ENCODE peak calls at places on chromosomes 6 and 20, in eight cellular contexts. B is mucosa of descending colon; C is neural crest cell; G is stimulated activated CD8-positive, alpha-beta memory T cell treated with anti-CD3 and anti-CD28 coated beads, Interleukin-15, amount 100 ng/mL, for 24 hours; Q is stimulated activated CD4-positive, alpha-beta T cell treated with anti-CD3 and anti-CD28 coated beads, TNF-alpha, amount 100 ng/mL, for 1 hour; J is left colon; D is activated gamma-delta T cell treated with anti-CD3 and anti-CD28 coated beads, Interleukin-2, amount 50 U/mL, for 16 hours; V is HT1080. K is an unnamed sample.

GRCh38 chr6:151067684-151068596 is 171.8 kb upstream of the AKAP12 start:
- DNase-seq in B (no peak), C (no peak), G (no peak), Q (no peak), J (peak), D (no peak), V (peak), K (no peak)

GRCh38 chr6:159602370-159603185 is 90.5 kb downstream of the SOD2 start:
- DNase-seq in B (no peak), C (no peak), G (no peak), Q (no peak), J (no peak), D (no peak), V (no peak), K (no peak)

GRCh38 chr6:157274116-157274470 is 49.2 kb downstream of the TMEM242 start:
- DNase-seq in B (no peak), C (no peak), G (no peak), Q (no peak), J (no peak), D (no peak), V (peak), K (no peak)

GRCh38 chr6:17032595-17033591 is 69.0 kb upstream of the STMND1 start:
- DNase-seq in B (no peak), C (no peak), G (no peak), Q (no peak), J (peak), D (no peak), V (peak), K (no peak)

GRCh38 chr6:168870982-168871381 is 382.7 kb downstream of the THBS2 start:
- DNase-seq in B (no peak), C (no peak), G (no peak), Q (no peak), J (no peak), D (no peak), V (no peak), K (no peak)

GRCh38 chr6:104711371-104711770 is 148.3 kb downstream of the HACE1 start:
- DNase-seq in B (no peak), C (no peak), G (no peak), Q (no peak), J (no peak), D (no peak), V (peak), K (no peak)

GRCh38 chr20:57499676-57500075 is 25.3 kb downstream of the CTCFL start:
- DNase-seq in B (no peak), C (no peak), G (no peak), Q (no peak), J (no peak), D (no peak), V (no peak), K (no peak)

GRCh38 chr6:151137441-151137984 is 102.3 kb upstream of the AKAP12 start:
- DNase-seq in B (no peak), C (no peak), G (no peak), Q (no peak), J (no peak), D (no peak), V (no peak), K (peak)

GRCh38 chr20:46400253-46400652 is 6.2 kb downstream of the ELMO2 start:
- DNase-seq in B (no peak), C (no peak), G (no peak), Q (no peak), J (no peak), D (no peak), V (peak), K (no peak)

GRCh38 chr6:99613398-99613704 is 6.7 kb downstream of the PRDM13 start:
- DNase-seq in B (peak), C (peak), G (no peak), Q (no peak), J (peak), D (no peak), V (no peak), K (no peak)

GRCh38 chr6:51868591-51869355 is 218.6 kb downstream of the PKHD1 start:
- DNase-seq in B (no peak), C (no peak), G (no peak), Q (no peak), J (no peak), D (no peak), V (no peak), K (no peak)

GRCh38 chr6:151721671-151722070 is 85.8 kb upstream of the ESR1 start:
- DNase-seq in B (no peak), C (no peak), G (no peak), Q (no peak), J (no peak), D (no peak), V (no peak), K (no peak)

GRCh38 chr20:10475225-10475624 is 40.1 kb downstream of the SLX4IP start:
- DNase-seq in B (no peak), C (no peak), G (no peak), Q (no peak), J (no peak), D (no peak), V (no peak), K (no peak)

GRCh38 chr20:31740208-31740607 is 1.1 kb downstream of the TPX2 start:
- DNase-seq in B (no peak), C (no peak), G (no peak), Q (no peak), J (no peak), D (no peak), V (peak), K (no peak)

GRCh38 chr6:41591859-41592502 is 45.8 kb downstream of the FOXP4 start:
- DNase-seq in B (peak), C (peak), G (peak), Q (peak), J (peak), D (peak), V (peak), K (peak)

GRCh38 chr20:44074252-44075151 is 112.5 kb downstream of the JPH2 start:
- DNase-seq in B (no peak), C (no peak), G (no peak), Q (no peak), J (no peak), D (no peak), V (peak), K (no peak)

GRCh38 chr6:15341311-15341710 is 95.4 kb downstream of the JARID2 start:
- DNase-seq in B (no peak), C (no peak), G (no peak), Q (no peak), J (no peak), D (no peak), V (peak), K (no peak)

GRCh38 chr20:8664778-8665177 is 404.1 kb upstream of the PLCB4 start:
- DNase-seq in B (no peak), C (no peak), G (no peak), Q (no peak), J (no peak), D (no peak), V (peak), K (no peak)

K was measured in NCI-H2227 treated with DMSO at 0.1 percent for 48 hours.